ENCODE peak calls at places on chromosomes 3 and 15, in seven cellular contexts. One of them, this sample, is unnamed.

GRCh38 chr3:32743934-32744333 is 58.9 kb downstream of the CNOT10 start:
- DNase-seq in sigmoid colon: no peak
- DNase-seq in breast epithelium: no peak
- DNase-seq in GM12891: no peak
- DNase-seq in spleen: no peak
- DNase-seq in suprapubic skin: no peak
- DNase-seq in HepG2: peak
- DNase-seq in this sample: no peak

GRCh38 chr3:139794469-139795265 is 116.9 kb upstream of the NMNAT3 start:
- DNase-seq in sigmoid colon: no peak
- DNase-seq in breast epithelium: no peak
- DNase-seq in GM12891: no peak
- DNase-seq in spleen: no peak
- DNase-seq in suprapubic skin: no peak
- DNase-seq in HepG2: no peak
- DNase-seq in this sample: no peak

GRCh38 chr3:130081371-130081881 is at the start of gene ALG1L2:
- DNase-seq in sigmoid colon: no peak
- DNase-seq in breast epithelium: no peak
- DNase-seq in GM12891: no peak
- DNase-seq in spleen: no peak
- DNase-seq in suprapubic skin: no peak
- DNase-seq in HepG2: no peak
- DNase-seq in this sample: no peak

GRCh38 chr3:174198199-174198598 is 660.9 kb upstream of the NAALADL2 start:
- DNase-seq in sigmoid colon: no peak
- DNase-seq in breast epithelium: no peak
- DNase-seq in GM12891: no peak
- DNase-seq in spleen: no peak
- DNase-seq in suprapubic skin: no peak
- DNase-seq in HepG2: no peak
- DNase-seq in this sample: no peak

GRCh38 chr3:15805756-15806266 is 8.0 kb upstream of the ANKRD28 start:
- DNase-seq in sigmoid colon: no peak
- DNase-seq in breast epithelium: no peak
- DNase-seq in GM12891: no peak
- DNase-seq in spleen: no peak
- DNase-seq in suprapubic skin: no peak
- DNase-seq in HepG2: no peak
- DNase-seq in this sample: no peak

GRCh38 chr3:46369675-46370132 is 1.0 kb upstream of the CCR5 start:
- DNase-seq in sigmoid colon: no peak
- DNase-seq in breast epithelium: no peak
- DNase-seq in GM12891: no peak
- DNase-seq in spleen: no peak
- DNase-seq in suprapubic skin: no peak
- DNase-seq in HepG2: no peak
- DNase-seq in this sample: no peak

GRCh38 chr15:67853454-67853853 is 13.6 kb upstream of the RNU6-1 start:
- DNase-seq in sigmoid colon: no peak
- DNase-seq in breast epithelium: no peak
- DNase-seq in GM12891: no peak
- DNase-seq in spleen: no peak
- DNase-seq in suprapubic skin: no peak
- DNase-seq in HepG2: no peak
- DNase-seq in this sample: no peak

GRCh38 chr15:92290359-92290992 is 103.2 kb upstream of the ST8SIA2 start:
- DNase-seq in sigmoid colon: no peak
- DNase-seq in breast epithelium: no peak
- DNase-seq in GM12891: no peak
- DNase-seq in spleen: no peak
- DNase-seq in suprapubic skin: no peak
- DNase-seq in HepG2: no peak
- DNase-seq in this sample: no peak

GRCh38 chr3:16529264-16529663 is 15.8 kb upstream of the RFTN1 start:
- DNase-seq in sigmoid colon: no peak
- DNase-seq in breast epithelium: no peak
- DNase-seq in GM12891: no peak
- DNase-seq in spleen: no peak
- DNase-seq in suprapubic skin: no peak
- DNase-seq in HepG2: no peak
- DNase-seq in this sample: no peak

GRCh38 chr3:124833710-124834332 is 53.3 kb downstream of the ITGB5 start:
- DNase-seq in sigmoid colon: no peak
- DNase-seq in breast epithelium: no peak
- DNase-seq in GM12891: no peak
- DNase-seq in spleen: no peak
- DNase-seq in suprapubic skin: no peak
- DNase-seq in HepG2: peak
- DNase-seq in this sample: no peak

GRCh38 chr15:93168913-93169312 is 79.9 kb upstream of the RGMA start:
- DNase-seq in sigmoid colon: no peak
- DNase-seq in breast epithelium: no peak
- DNase-seq in GM12891: no peak
- DNase-seq in spleen: no peak
- DNase-seq in suprapubic skin: no peak
- DNase-seq in HepG2: no peak
- DNase-seq in this sample: no peak

GRCh38 chr15:29860872-29861271 is 38.6 kb upstream of the TJP1 start:
- DNase-seq in sigmoid colon: no peak
- DNase-seq in breast epithelium: no peak
- DNase-seq in GM12891: no peak
- DNase-seq in spleen: no peak
- DNase-seq in suprapubic skin: no peak
- DNase-seq in HepG2: no peak
- DNase-seq in this sample: no peak

GRCh38 chr3:138348107-138348949 is at the start of gene MRAS:
- DNase-seq in sigmoid colon: peak
- DNase-seq in breast epithelium: peak
- DNase-seq in GM12891: peak
- DNase-seq in spleen: peak
- DNase-seq in suprapubic skin: peak
- DNase-seq in HepG2: peak
- DNase-seq in this sample: peak

GRCh38 chr3:85801955-85802354 is 843.2 kb downstream of the CADM2 start:
- DNase-seq in sigmoid colon: no peak
- DNase-seq in breast epithelium: no peak
- DNase-seq in GM12891: peak
- DNase-seq in spleen: no peak
- DNase-seq in suprapubic skin: no peak
- DNase-seq in HepG2: peak
- DNase-seq in this sample: no peak

DNA sequence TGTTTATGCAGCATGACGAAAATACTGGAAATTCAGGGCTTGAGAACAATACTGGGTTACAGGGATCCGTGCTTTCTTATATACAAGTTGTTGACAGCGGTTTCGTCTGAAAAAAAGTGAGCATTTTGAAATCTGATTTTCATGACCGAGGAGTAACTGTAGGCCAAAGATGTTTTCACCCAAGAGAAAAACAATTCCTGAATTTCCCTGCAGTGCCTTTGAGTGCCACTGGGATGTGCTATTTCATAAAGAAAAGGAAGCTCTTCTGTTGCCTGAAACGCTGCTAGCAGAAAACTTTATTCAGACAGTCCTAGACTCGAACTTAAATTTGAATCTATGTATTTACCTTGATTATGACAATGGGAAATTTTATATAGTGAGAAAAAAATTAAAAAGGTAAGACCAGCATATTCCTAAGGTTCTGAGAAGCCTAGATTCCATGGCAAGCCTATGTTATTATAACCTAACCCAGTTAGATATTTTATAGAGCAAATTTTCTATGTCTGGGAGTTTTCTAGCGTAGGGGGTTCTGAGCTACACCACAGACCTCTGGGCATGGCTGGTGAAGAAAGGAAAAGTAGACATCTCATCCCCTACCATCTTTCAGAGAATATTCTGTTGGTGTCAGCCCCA is 30.2 kb downstream of the KCNAB1 start:
- DNase-seq in sigmoid colon: peak
- DNase-seq in breast epithelium: peak
- DNase-seq in GM12891: no peak
- DNase-seq in spleen: no peak
- DNase-seq in suprapubic skin: no peak
- DNase-seq in HepG2: peak
- DNase-seq in this sample: peak
- TF ChIP-seq POLR2A in sigmoid colon: no peak
- TF ChIP-seq POLR2A in breast epithelium: no peak
- TF ChIP-seq POLR2A in GM12891: no peak
- TF ChIP-seq POLR2A in spleen: no peak
- TF ChIP-seq POLR2A in suprapubic skin: no peak
- TF ChIP-seq POLR2A in HepG2: no peak
- TF ChIP-seq POLR2A in this sample: no peak

DNA sequence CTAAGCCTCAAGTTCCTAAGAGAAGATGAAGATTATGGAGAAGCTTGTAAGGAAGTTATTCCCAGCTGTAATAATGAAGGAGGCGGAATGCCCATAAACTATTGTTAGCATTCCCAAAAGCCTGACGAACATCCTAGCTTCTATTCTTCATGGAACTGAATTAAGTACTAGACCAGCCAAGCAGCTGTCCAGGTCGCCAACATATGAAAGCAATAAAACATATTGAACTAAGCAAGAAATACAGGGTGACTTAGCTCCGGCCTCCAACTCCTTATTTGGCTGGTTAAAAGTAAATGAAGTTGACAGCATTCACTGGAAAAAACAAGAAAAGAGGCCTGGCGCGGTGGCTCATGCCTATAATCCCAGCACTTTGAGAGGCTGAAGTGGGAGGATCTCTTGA is 174.0 kb upstream of the TPM1 start:
- DNase-seq in sigmoid colon: peak
- DNase-seq in breast epithelium: no peak
- DNase-seq in GM12891: no peak
- DNase-seq in spleen: no peak
- DNase-seq in suprapubic skin: no peak
- DNase-seq in HepG2: no peak
- DNase-seq in this sample: no peak
- TF ChIP-seq POLR2AphosphoS5 in sigmoid colon: peak
- TF ChIP-seq POLR2AphosphoS5 in breast epithelium: no peak
- TF ChIP-seq POLR2AphosphoS5 in GM12891: no peak
- TF ChIP-seq POLR2AphosphoS5 in spleen: no peak
- TF ChIP-seq POLR2AphosphoS5 in suprapubic skin: no peak
- TF ChIP-seq POLR2AphosphoS5 in HepG2: no peak
- TF ChIP-seq POLR2AphosphoS5 in this sample: no peak

GRCh38 chr3:69084668-69085542 is at the start of gene ARL6IP5:
- DNase-seq in sigmoid colon: peak
- DNase-seq in breast epithelium: peak
- DNase-seq in GM12891: no peak
- DNase-seq in spleen: peak
- DNase-seq in suprapubic skin: peak
- DNase-seq in HepG2: peak
- DNase-seq in this sample: peak
- TF ChIP-seq POLR2A in sigmoid colon: peak
- TF ChIP-seq POLR2A in breast epithelium: no peak
- TF ChIP-seq POLR2A in GM12891: peak
- TF ChIP-seq POLR2A in spleen: no peak
- TF ChIP-seq POLR2A in suprapubic skin: no peak
- TF ChIP-seq POLR2A in HepG2: no peak
- TF ChIP-seq POLR2A in this sample: no peak

GRCh38 chr3:189308594-189308993 is 136.8 kb downstream of the TPRG1 start:
- DNase-seq in sigmoid colon: no peak
- DNase-seq in breast epithelium: no peak
- DNase-seq in GM12891: no peak
- DNase-seq in spleen: no peak
- DNase-seq in suprapubic skin: no peak
- DNase-seq in HepG2: no peak
- DNase-seq in this sample: no peak
- TF ChIP-seq POLR2AphosphoS5 in sigmoid colon: no peak
- TF ChIP-seq POLR2AphosphoS5 in breast epithelium: no peak
- TF ChIP-seq POLR2AphosphoS5 in GM12891: no peak
- TF ChIP-seq POLR2AphosphoS5 in spleen: no peak
- TF ChIP-seq POLR2AphosphoS5 in suprapubic skin: no peak
- TF ChIP-seq POLR2AphosphoS5 in HepG2: no peak
- TF ChIP-seq POLR2AphosphoS5 in this sample: no peak

This sample was measured in stomach.